ENCODE peak calls at places on chromosomes 4 and X, in seven cellular contexts. One of them, this sample, is unnamed.

GRCh38 chr4:80226091-80226490 is 28.8 kb downstream of the PRDM8 start:
- DNase-seq in prostate gland: no peak
- DNase-seq in stomach: no peak
- DNase-seq in uterus: no peak
- DNase-seq in GM12878: no peak
- DNase-seq in tibial nerve: no peak
- DNase-seq in HCT116: no peak
- DNase-seq in this sample: no peak

GRCh38 chr4:95077864-95078263 is 320.1 kb downstream of the BMPR1B start:
- DNase-seq in GM12878: no peak
- DNase-seq in tibial nerve: no peak
- DNase-seq in prostate gland: no peak
- DNase-seq in uterus: no peak
- DNase-seq in stomach: no peak
- DNase-seq in HCT116: no peak
- DNase-seq in this sample: no peak

GRCh38 chr4:41927761-41928499 is 7.3 kb upstream of the TMEM33 start:
- DNase-seq in HCT116: no peak
- DNase-seq in GM12878: no peak
- DNase-seq in stomach: no peak
- DNase-seq in uterus: no peak
- DNase-seq in tibial nerve: no peak
- DNase-seq in prostate gland: no peak
- DNase-seq in this sample: no peak

GRCh38 chr4:38500433-38500832 is 163.6 kb upstream of the KLF3 start:
- DNase-seq in uterus: peak
- DNase-seq in HCT116: no peak
- DNase-seq in GM12878: no peak
- DNase-seq in stomach: no peak
- DNase-seq in tibial nerve: no peak
- DNase-seq in prostate gland: no peak
- DNase-seq in this sample: no peak

GRCh38 chrX:131393426-131393825 is 104.3 kb upstream of the IGSF1 start:
- DNase-seq in stomach: no peak
- DNase-seq in tibial nerve: no peak
- DNase-seq in prostate gland: no peak
- DNase-seq in uterus: no peak
- DNase-seq in GM12878: no peak
- DNase-seq in HCT116: no peak
- DNase-seq in this sample: no peak

GRCh38 chr4:19382993-19383392 is 868.7 kb upstream of the SLIT2 start:
- DNase-seq in tibial nerve: no peak
- DNase-seq in uterus: no peak
- DNase-seq in stomach: no peak
- DNase-seq in HCT116: no peak
- DNase-seq in GM12878: no peak
- DNase-seq in prostate gland: no peak
- DNase-seq in this sample: no peak

GRCh38 chrX:150211988-150212387 is 151.1 kb upstream of the MAMLD1 start:
- DNase-seq in tibial nerve: no peak
- DNase-seq in uterus: no peak
- DNase-seq in prostate gland: no peak
- DNase-seq in stomach: no peak
- DNase-seq in HCT116: no peak
- DNase-seq in GM12878: no peak
- DNase-seq in this sample: no peak

GRCh38 chrX:21487832-21488231 is 113.6 kb downstream of the CNKSR2 start:
- DNase-seq in stomach: no peak
- DNase-seq in GM12878: no peak
- DNase-seq in HCT116: no peak
- DNase-seq in tibial nerve: no peak
- DNase-seq in prostate gland: peak
- DNase-seq in uterus: no peak
- DNase-seq in this sample: no peak

GRCh38 chr4:154349829-154350228 is 141.8 kb downstream of the DCHS2 start:
- DNase-seq in stomach: no peak
- DNase-seq in uterus: no peak
- DNase-seq in prostate gland: no peak
- DNase-seq in HCT116: peak
- DNase-seq in tibial nerve: no peak
- DNase-seq in GM12878: no peak
- DNase-seq in this sample: no peak

GRCh38 chr4:61079976-61080375 is 120.2 kb upstream of the ADGRL3 start:
- DNase-seq in HCT116: no peak
- DNase-seq in uterus: no peak
- DNase-seq in GM12878: no peak
- DNase-seq in stomach: no peak
- DNase-seq in tibial nerve: no peak
- DNase-seq in prostate gland: no peak
- DNase-seq in this sample: no peak

GRCh38 chr4:128513664-128514484 is 226.3 kb upstream of the PGRMC2 start:
- DNase-seq in uterus: no peak
- DNase-seq in tibial nerve: no peak
- DNase-seq in GM12878: no peak
- DNase-seq in HCT116: no peak
- DNase-seq in prostate gland: no peak
- DNase-seq in stomach: no peak
- DNase-seq in this sample: no peak

GRCh38 chr4:180513076-180513475 is 1730.1 kb upstream of the TENM3 start:
- DNase-seq in GM12878: no peak
- DNase-seq in uterus: no peak
- DNase-seq in HCT116: no peak
- DNase-seq in prostate gland: no peak
- DNase-seq in stomach: no peak
- DNase-seq in tibial nerve: no peak
- DNase-seq in this sample: no peak

GRCh38 chr4:2354127-2354526 is 64.3 kb downstream of the ZFYVE28 start:
- DNase-seq in HCT116: no peak
- DNase-seq in GM12878: no peak
- DNase-seq in tibial nerve: no peak
- DNase-seq in prostate gland: no peak
- DNase-seq in uterus: peak
- DNase-seq in stomach: no peak
- DNase-seq in this sample: no peak

GRCh38 chr4:88803600-88804096 is 106.0 kb upstream of the NAP1L5 start:
- DNase-seq in tibial nerve: peak
- DNase-seq in uterus: peak
- DNase-seq in GM12878: peak
- DNase-seq in stomach: no peak
- DNase-seq in prostate gland: peak
- DNase-seq in HCT116: no peak
- DNase-seq in this sample: peak

GRCh38 chrX:34629572-34629971 is 27.5 kb downstream of the TMEM47 start:
- DNase-seq in prostate gland: no peak
- DNase-seq in stomach: no peak
- DNase-seq in HCT116: no peak
- DNase-seq in uterus: no peak
- DNase-seq in GM12878: no peak
- DNase-seq in tibial nerve: no peak
- DNase-seq in this sample: no peak

GRCh38 chr4:173529505-173530325 is at the start of gene HAND2:
- DNase-seq in HCT116: no peak
- DNase-seq in uterus: peak
- DNase-seq in tibial nerve: no peak
- DNase-seq in stomach: no peak
- DNase-seq in prostate gland: no peak
- DNase-seq in GM12878: no peak
- DNase-seq in this sample: peak

GRCh38 chr4:182245541-182246245 is 2.5 kb downstream of the TENM3 start:
- DNase-seq in prostate gland: peak
- DNase-seq in HCT116: no peak
- DNase-seq in GM12878: no peak
- DNase-seq in uterus: no peak
- DNase-seq in tibial nerve: no peak
- DNase-seq in stomach: no peak
- DNase-seq in this sample: no peak

GRCh38 chrX:154348114-154348531 is 26.3 kb downstream of the FLNA start:
- DNase-seq in tibial nerve: no peak
- DNase-seq in GM12878: no peak
- DNase-seq in HCT116: no peak
- DNase-seq in stomach: no peak
- DNase-seq in uterus: peak
- DNase-seq in prostate gland: no peak
- DNase-seq in this sample: no peak

GRCh38 chr4:130486186-130486585 is 1390.2 kb downstream of the C4orf33 start:
- DNase-seq in GM12878: no peak
- DNase-seq in tibial nerve: no peak
- DNase-seq in HCT116: no peak
- DNase-seq in stomach: no peak
- DNase-seq in prostate gland: no peak
- DNase-seq in uterus: no peak
- DNase-seq in this sample: no peak

DNA sequence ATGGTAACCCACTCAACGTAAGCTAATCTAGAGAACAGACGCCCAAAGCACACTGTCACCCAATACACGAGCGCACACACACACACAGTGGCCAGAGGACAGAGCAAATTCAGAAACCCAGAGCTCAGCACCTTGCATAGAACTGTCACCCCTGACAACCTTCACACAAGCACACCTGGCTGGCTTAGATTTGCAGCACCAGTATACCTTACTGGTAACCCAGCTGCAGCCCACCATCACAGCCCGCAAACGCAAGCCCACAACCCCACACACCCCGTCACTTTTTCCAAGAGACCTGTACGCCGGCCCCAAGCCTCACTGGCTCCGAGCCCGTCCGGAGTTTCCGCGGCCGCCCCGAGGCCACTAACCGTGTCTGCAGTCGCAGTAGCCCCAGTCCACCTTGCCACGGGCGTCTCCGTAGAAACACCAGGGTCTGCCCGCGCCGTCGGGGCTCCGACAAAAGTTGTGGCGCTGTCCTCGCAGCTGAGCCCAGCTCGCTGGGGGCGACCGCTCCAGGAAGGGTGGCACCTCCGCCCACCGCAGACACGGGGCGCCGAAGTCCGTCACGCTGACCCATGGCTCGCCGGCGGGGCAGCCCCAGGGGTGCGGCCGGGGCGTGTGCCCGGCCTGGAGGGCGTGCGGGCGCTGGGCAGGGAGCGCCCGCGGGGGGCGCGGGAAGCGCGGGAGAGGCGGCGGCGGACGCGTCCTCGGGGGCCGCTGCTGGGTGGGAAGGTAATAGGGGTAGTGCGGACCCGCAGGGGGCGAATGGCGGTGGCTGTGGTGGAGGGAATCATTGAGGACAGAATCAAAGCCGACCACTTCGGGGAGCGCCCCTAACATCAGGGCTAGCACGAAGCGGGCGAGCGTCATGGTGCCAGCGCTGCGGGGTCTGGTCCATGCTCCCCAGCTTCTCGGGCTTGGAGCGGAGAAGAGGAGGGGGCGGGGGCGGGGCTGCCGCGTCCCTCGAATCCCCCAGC is 664 bp downstream of the PRSS12 start:
- DNase-seq in uterus: no peak
- DNase-seq in HCT116: peak
- DNase-seq in tibial nerve: no peak
- DNase-seq in GM12878: no peak
- DNase-seq in stomach: peak
- DNase-seq in prostate gland: no peak
- DNase-seq in this sample: peak
- H3K27ac ChIP-seq in uterus: no peak
- H3K27ac ChIP-seq in HCT116: peak
- H3K27ac ChIP-seq in tibial nerve: no peak
- H3K27ac ChIP-seq in GM12878: no peak
- H3K27ac ChIP-seq in stomach: peak
- H3K27ac ChIP-seq in prostate gland: no peak
- H3K27ac ChIP-seq in this sample: peak

DNA sequence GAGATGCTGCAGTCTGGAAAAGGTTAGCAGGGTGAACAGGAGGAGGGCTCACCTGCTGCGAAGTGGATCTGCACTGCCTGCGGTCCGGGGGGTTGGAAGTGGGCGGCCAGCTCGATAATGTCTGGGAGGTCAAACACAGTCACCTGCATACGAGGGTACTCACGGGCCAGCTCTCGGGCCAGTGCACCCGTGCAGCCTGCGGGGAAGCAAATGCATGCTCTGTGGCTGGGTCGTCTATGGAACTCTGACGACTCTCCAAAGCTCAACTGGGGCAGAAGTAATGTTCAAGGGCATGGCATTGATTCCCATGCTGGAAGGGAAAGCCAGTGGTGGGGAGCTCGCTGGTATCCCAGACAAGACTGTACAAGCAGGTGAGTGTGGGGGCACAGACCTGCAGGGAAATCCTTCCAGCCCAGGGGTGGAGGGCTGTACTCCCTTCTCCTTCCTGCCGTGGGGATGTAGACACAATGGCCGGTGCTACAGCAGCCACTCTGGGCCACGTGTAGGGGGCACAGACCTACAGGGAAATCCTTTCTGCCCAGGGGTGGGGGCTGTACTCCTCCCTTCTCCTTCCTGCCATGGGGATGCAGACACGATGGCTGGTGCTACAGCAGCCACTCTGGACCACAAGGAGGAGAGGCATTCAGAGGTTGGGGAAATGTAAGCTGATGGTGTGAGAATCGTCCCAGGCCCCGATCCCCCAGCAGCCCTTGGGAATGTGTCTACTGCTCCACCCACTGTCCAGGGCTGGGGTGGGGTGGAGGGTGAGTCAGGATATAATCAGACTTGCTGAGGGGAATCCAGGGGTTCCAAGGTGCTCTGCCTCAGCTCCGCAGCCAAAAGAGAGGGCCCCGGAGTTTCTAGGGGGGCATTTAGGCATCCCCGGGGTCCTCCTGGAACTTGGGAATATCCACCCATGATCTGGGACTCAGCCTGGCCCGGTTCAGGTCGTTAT is 26.3 kb upstream of the SLC25A6 start:
- DNase-seq in uterus: no peak
- DNase-seq in tibial nerve: no peak
- DNase-seq in prostate gland: no peak
- DNase-seq in HCT116: no peak
- DNase-seq in GM12878: no peak
- DNase-seq in stomach: no peak
- DNase-seq in this sample: no peak
- TF ChIP-seq POLR2A in uterus: no peak
- TF ChIP-seq POLR2A in tibial nerve: no peak
- TF ChIP-seq POLR2A in prostate gland: no peak
- TF ChIP-seq POLR2A in HCT116: no peak
- TF ChIP-seq POLR2A in GM12878: peak
- TF ChIP-seq POLR2A in stomach: no peak
- TF ChIP-seq POLR2A in this sample: no peak

GRCh38 chrX:125203737-125204578 is 115.7 kb upstream of the TEX13C start:
- DNase-seq in tibial nerve: no peak
- DNase-seq in GM12878: no peak
- DNase-seq in uterus: peak
- DNase-seq in stomach: no peak
- DNase-seq in HCT116: no peak
- DNase-seq in prostate gland: peak
- DNase-seq in this sample: peak
- H3K4me3 ChIP-seq in tibial nerve: peak
- H3K4me3 ChIP-seq in GM12878: no peak
- H3K4me3 ChIP-seq in uterus: peak
- H3K4me3 ChIP-seq in stomach: peak
- H3K4me3 ChIP-seq in HCT116: no peak
- H3K4me3 ChIP-seq in prostate gland: peak
- H3K4me3 ChIP-seq in this sample: peak

DNA sequence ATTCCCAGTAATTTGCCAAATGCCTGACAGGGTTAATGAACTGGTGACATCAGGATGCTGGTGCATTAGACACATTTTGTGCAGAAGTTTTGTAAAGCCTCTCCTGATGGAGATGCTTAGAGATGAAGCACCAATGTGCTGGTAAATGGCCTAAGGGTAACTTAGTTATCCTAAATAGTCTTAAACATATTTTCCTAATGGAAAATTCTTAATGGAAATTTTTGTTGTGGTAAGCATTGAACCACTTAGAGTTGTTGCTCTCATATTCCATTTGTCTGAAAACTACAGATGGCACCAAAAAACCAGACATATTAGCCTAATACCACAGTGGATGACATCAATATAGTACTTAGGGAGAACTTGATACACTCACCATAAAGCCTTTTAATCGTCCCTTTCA is 154.5 kb upstream of the ANK2 start:
- DNase-seq in prostate gland: no peak
- DNase-seq in tibial nerve: no peak
- DNase-seq in GM12878: no peak
- DNase-seq in HCT116: no peak
- DNase-seq in stomach: no peak
- DNase-seq in uterus: no peak
- DNase-seq in this sample: no peak
- H3K27ac ChIP-seq in prostate gland: no peak
- H3K27ac ChIP-seq in tibial nerve: no peak
- H3K27ac ChIP-seq in GM12878: no peak
- H3K27ac ChIP-seq in HCT116: no peak
- H3K27ac ChIP-seq in stomach: no peak
- H3K27ac ChIP-seq in uterus: no peak
- H3K27ac ChIP-seq in this sample: no peak